ENCODE peak calls at places on chromosomes 1 and 21, in eight cellular contexts. N is prostate gland, T is right lobe of liver, D is body of pancreas, L is NB4, R is esophagus muscularis mucosa, C is erythroblast, M is HCT116. S is an unnamed sample.

GRCh38 chr1:157384252-157384651 is 168.1 kb downstream of the FCRL5 start:
- DNase-seq in C (no peak), R (no peak), T (no peak), M (no peak), D (no peak), N (no peak), L (no peak), S (no peak)

GRCh38 chr1:197200468-197200899 is 54.0 kb upstream of the ASPM start:
- DNase-seq in D (no peak), L (peak), N (no peak), T (no peak), R (no peak), M (no peak), C (peak), S (peak)

GRCh38 chr1:32186491-32186890 is 7.0 kb downstream of the TXLNA start:
- DNase-seq in C (peak), M (no peak), L (no peak), D (no peak), T (no peak), N (no peak), R (no peak), S (no peak)

GRCh38 chr1:62782197-62782886 is 1.6 kb upstream of the ATG4C start:
- DNase-seq in N (no peak), T (no peak), C (no peak), D (no peak), L (peak), M (no peak), R (no peak), S (no peak)

GRCh38 chr1:2875677-2876531 is 74.4 kb upstream of the TTC34 start:
- DNase-seq in D (peak), L (no peak), N (peak), T (no peak), C (no peak), R (no peak), M (no peak), S (peak)

GRCh38 chr1:205994342-205994741 is 8.9 kb downstream of the RAB7B start:
- DNase-seq in N (no peak), M (no peak), R (no peak), L (no peak), D (no peak), T (no peak), C (no peak), S (no peak)

GRCh38 chr1:28364888-28365287 is 4.7 kb upstream of the PHACTR4 start:
- DNase-seq in C (no peak), N (no peak), R (no peak), M (no peak), T (no peak), L (no peak), D (no peak), S (no peak)

GRCh38 chr1:185444651-185445050 is 127.6 kb upstream of the IVNS1ABP start:
- DNase-seq in C (no peak), T (no peak), N (no peak), M (no peak), R (no peak), D (no peak), L (no peak), S (no peak)

GRCh38 chr1:25556791-25557476 is 13.5 kb downstream of the LDLRAP1 start:
- DNase-seq in L (peak), C (peak), R (no peak), M (no peak), D (no peak), T (no peak), N (peak), S (peak)

GRCh38 chr1:115134850-115135484 is 45.7 kb upstream of the TSPAN2 start:
- DNase-seq in D (no peak), M (peak), N (no peak), T (no peak), R (no peak), C (no peak), L (no peak), S (no peak)

GRCh38 chr1:15834406-15835204 is 12.9 kb upstream of the SPEN start:
- DNase-seq in D (peak), C (peak), M (peak), N (peak), L (peak), T (peak), R (peak), S (peak)
- TF ChIP-seq POLR2A in D (peak), C (peak), M (no peak), N (peak), L (peak), T (peak), R (peak), S (peak)

DNA sequence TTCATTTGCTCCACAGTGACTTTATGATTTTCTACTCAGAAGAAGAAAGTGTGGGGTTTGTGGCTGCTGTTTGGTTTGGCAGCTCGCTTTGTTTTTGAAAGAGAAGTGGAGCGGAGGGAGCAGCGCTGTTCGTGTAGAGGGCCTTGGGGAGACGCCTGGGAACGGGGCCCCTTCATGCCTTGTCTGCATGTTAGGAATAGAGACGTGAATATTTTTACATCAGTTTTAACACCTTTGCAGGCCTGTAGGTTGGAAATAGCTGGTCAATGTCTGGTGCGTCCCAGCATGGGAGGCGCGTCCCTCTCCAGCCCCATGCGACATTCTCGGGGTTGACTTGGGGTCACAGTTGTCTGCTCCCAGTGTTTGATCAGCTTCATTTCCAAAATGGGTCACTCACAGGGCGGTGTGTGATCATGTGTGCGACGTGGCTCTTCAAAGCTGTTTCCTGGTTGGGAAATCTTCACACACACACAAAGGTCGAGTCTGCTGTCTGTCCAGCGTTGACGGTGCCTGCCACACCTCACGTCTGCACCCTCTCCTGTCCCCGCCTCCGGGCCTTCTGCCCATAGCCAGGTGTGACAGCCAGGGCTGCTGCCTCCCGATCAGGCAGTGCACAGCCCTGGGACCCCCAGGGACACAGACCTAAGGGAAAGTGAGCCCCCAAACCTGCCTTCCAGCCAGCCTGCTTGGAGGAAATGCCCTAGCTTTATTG is 149.2 kb downstream of the PSMG1 start:
- DNase-seq in C (no peak), L (no peak), M (no peak), D (peak), N (peak), T (peak), R (no peak), S (no peak)
- TF ChIP-seq POLR2A in C (no peak), L (no peak), M (no peak), D (no peak), N (peak), T (peak), R (no peak), S (no peak)

GRCh38 chr1:58903450-58904298 is 119.8 kb upstream of the JUN start:
- DNase-seq in N (peak), R (peak), C (peak), L (peak), T (peak), M (peak), D (peak), S (peak)
- TF ChIP-seq POLR2A in N (peak), R (peak), C (peak), L (peak), T (peak), M (peak), D (peak), S (peak)

GRCh38 chr1:89567797-89568196 is 43.2 kb downstream of the LRRC8B start:
- DNase-seq in N (no peak), T (no peak), C (no peak), D (no peak), R (no peak), L (no peak), M (no peak), S (no peak)
- TF ChIP-seq POLR2A in N (no peak), T (no peak), C (no peak), D (no peak), R (no peak), L (no peak), M (no peak), S (no peak)

GRCh38 chr1:165828103-165828558 is 717 bp downstream of the UCK2 start:
- DNase-seq in L (peak), M (no peak), C (peak), N (peak), D (peak), R (no peak), T (peak), S (no peak)
- TF ChIP-seq POLR2A in L (peak), M (no peak), C (no peak), N (no peak), D (no peak), R (no peak), T (no peak), S (no peak)

GRCh38 chr1:161226759-161227158 is 899 bp downstream of the TOMM40L start:
- DNase-seq in N (no peak), R (no peak), C (no peak), T (no peak), L (no peak), M (no peak), D (no peak), S (no peak)

GRCh38 chr1:161228032-161228431 is 2.2 kb downstream of the TOMM40L start:
- DNase-seq in T (peak), C (no peak), R (no peak), L (no peak), M (no peak), D (no peak), N (no peak), S (no peak)

GRCh38 chr1:161225534-161226319 is at the start of gene TOMM40L:
- DNase-seq in L (peak), R (peak), M (peak), N (peak), C (peak), T (peak), D (peak), S (peak)

GRCh38 chr1:161226320-161226711 is 456 bp downstream of the TOMM40L start:
- DNase-seq in N (no peak), R (no peak), D (no peak), C (no peak), L (peak), M (no peak), T (no peak), S (no peak)

DNA sequence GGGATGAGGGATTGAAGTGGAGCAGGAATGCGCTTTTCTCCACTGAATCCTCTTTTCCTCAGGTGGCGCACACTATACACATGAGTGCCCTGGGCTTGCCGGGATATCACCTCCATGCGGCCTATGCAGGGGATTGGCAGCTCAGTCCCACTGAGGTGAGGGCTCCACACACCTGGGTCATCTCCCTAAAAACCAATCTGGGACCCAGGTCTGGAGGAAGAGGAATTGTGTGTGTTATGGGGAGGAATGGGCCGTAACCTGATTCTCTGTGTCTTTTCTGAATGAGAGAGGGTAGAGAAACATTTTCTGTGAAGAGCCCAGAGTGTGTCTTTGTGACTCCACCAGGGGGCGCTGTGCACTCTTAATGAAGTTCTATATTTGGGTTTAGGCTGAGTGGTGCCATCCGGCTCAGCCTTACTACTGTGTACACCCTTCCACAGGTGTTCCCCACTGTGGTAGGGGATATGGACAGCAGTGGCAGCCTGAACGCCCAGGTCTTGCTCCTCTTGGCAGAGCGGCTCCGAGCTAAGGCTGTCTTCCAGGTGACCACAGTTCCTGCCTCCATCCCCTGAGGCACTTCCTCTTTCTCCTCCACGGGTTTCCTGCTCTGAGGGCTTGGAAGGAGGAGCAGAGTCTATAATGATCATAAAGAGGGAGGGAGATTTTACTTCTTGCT is 1.5 kb downstream of the TOMM40L start:
- DNase-seq in N (peak), L (peak), R (peak), M (peak), D (peak), C (peak), T (peak), S (peak)
- TF ChIP-seq POLR2A in N (no peak), L (no peak), R (no peak), M (no peak), D (no peak), C (no peak), T (peak), S (no peak)

DNA sequence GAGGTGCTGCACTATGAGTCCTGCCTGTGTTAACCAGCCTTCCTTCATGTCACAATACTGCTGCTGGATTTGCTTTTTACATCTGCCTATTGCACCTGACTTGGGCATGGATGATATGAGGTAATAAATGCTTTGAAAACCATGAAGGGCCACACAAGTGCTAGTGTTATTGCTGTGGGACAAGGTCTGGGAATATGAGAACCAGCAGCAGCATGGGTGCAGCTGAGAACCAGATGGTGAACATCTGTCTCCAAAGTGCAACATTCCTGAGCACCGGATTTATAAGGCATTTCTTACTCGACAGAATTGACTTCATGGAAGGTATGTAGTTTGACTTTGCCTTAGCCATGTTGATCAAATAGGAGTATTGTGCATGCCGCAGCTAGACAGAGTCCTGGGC is 16.5 kb downstream of the TRIM45 start:
- DNase-seq in T (no peak), L (no peak), D (no peak), N (no peak), R (no peak), M (no peak), C (no peak), S (no peak)
- TF ChIP-seq POLR2A in T (no peak), L (no peak), D (no peak), N (no peak), R (no peak), M (no peak), C (no peak), S (no peak)

DNA sequence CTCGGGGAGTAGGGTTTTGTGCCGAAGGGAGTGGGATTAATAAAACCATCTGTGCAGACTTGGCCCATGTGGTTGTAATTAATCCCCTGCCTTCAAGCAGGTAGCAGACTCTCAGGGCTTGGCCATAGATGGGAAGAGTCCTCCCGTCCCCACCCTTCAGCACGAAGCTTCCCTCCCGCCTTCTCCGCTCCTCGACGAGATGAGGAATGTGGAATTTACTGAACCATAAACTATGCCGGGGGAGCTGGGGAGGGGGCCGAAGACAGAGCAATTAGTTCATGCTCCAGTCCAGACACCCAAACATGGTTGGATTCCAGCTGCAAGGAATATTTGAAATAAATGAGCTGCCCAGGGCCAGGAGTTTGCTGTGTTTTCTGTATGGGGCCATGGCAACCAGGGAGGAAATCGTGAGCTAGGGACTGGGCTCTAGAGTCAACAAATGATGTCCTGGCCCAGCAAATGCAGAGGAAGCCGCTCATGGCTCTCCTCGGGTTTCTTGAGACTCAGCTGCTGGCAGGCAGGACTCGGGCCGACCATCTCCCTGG is 78.8 kb downstream of the SPSB1 start:
- DNase-seq in D (peak), N (peak), M (no peak), T (no peak), R (peak), C (no peak), L (no peak), S (peak)
- TF ChIP-seq POLR2A in D (no peak), N (no peak), M (no peak), T (no peak), R (no peak), C (no peak), L (no peak), S (no peak)

DNA sequence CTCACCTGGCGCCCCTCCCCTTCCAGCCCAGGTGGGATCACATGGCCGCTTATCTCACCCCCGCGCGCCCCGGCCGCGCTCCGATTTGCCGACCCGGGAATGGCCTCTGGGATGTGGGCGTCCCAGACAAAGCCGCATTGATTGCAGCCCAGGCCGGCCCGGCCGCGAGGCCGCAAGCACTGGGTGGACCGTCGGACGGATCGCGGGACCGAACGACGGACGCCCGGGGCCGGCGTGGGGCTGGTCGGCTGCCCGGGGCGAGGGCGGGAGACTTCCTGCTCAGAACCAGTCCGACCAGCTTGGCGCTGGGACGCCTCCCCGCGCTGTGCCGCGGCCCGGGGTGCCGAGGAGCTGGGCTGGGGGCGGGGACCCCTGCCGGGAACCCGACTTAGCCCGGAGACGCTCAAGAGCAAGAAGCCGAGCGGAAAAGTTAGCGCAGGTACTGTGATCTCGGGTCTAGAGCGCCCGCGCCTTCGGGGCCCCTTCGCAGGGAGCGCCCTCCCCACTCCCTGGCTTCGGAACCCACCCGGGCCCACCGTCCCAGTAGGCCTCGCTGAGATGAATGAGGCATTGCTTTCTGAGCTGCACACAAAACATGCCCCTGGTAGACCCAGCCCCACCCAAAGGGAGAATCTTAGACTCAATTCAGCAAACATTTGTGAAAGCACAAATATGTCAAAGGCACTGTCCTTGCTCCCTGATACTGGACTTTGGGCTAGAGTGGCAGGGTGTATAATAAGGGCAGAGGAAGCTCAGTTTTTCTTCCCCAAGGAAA is 415 bp upstream of the LAD1 start:
- DNase-seq in C (no peak), N (peak), R (no peak), T (peak), M (peak), L (no peak), D (peak), S (no peak)
- TF ChIP-seq POLR2A in C (no peak), N (peak), R (no peak), T (peak), M (peak), L (no peak), D (peak), S (no peak)